ENCODE peak calls at places on chromosome 20, in eight cellular contexts. One of them, this sample, is unnamed. For H3K4me1, the result is how much of the 10 kb centered on the place peaks cover.

GRCh38 chr20:50189681-50190250 is 864 bp upstream of the CEBPB start:
- DNase-seq in HCT116: no peak
- DNase-seq in breast epithelium: peak
- DNase-seq in stomach: peak
- DNase-seq in heart left ventricle: no peak
- DNase-seq in K562: no peak
- DNase-seq in gastrocnemius medialis: no peak
- DNase-seq in A549: peak
- DNase-seq in this sample: no peak

GRCh38 chr20:881051-881820 is 34.9 kb downstream of the ANGPT4 start:
- DNase-seq in breast epithelium: no peak
- DNase-seq in A549: peak
- DNase-seq in K562: no peak
- DNase-seq in HCT116: peak
- DNase-seq in stomach: no peak
- DNase-seq in heart left ventricle: no peak
- DNase-seq in gastrocnemius medialis: no peak
- DNase-seq in this sample: no peak

GRCh38 chr20:59217162-59217561 is 53.5 kb downstream of the ZNF831 start:
- DNase-seq in stomach: no peak
- DNase-seq in gastrocnemius medialis: no peak
- DNase-seq in A549: no peak
- DNase-seq in heart left ventricle: no peak
- DNase-seq in HCT116: no peak
- DNase-seq in breast epithelium: no peak
- DNase-seq in K562: no peak
- DNase-seq in this sample: no peak

GRCh38 chr20:10177326-10177725 is 41.3 kb upstream of the SNAP25 start:
- DNase-seq in heart left ventricle: no peak
- DNase-seq in K562: no peak
- DNase-seq in breast epithelium: no peak
- DNase-seq in A549: no peak
- DNase-seq in gastrocnemius medialis: no peak
- DNase-seq in HCT116: no peak
- DNase-seq in stomach: no peak
- DNase-seq in this sample: no peak

GRCh38 chr20:59665656-59666555 is 61.6 kb downstream of the PHACTR3 start:
- DNase-seq in stomach: no peak
- DNase-seq in K562: no peak
- DNase-seq in breast epithelium: no peak
- DNase-seq in A549: no peak
- DNase-seq in heart left ventricle: no peak
- DNase-seq in gastrocnemius medialis: no peak
- DNase-seq in HCT116: no peak
- DNase-seq in this sample: no peak

GRCh38 chr20:22922987-22923386 is 112.1 kb upstream of the SSTR4 start:
- DNase-seq in heart left ventricle: no peak
- DNase-seq in A549: no peak
- DNase-seq in stomach: no peak
- DNase-seq in gastrocnemius medialis: no peak
- DNase-seq in K562: no peak
- DNase-seq in breast epithelium: no peak
- DNase-seq in HCT116: no peak
- DNase-seq in this sample: no peak

GRCh38 chr20:46963196-46963529 is 68.5 kb downstream of the EYA2 start:
- DNase-seq in A549: no peak
- DNase-seq in K562: no peak
- DNase-seq in breast epithelium: peak
- DNase-seq in heart left ventricle: no peak
- DNase-seq in HCT116: no peak
- DNase-seq in stomach: peak
- DNase-seq in gastrocnemius medialis: no peak
- DNase-seq in this sample: no peak

GRCh38 chr20:48489656-48490055 is 338.1 kb downstream of the PREX1 start:
- DNase-seq in gastrocnemius medialis: no peak
- DNase-seq in HCT116: no peak
- DNase-seq in stomach: no peak
- DNase-seq in heart left ventricle: no peak
- DNase-seq in breast epithelium: peak
- DNase-seq in K562: no peak
- DNase-seq in A549: no peak
- DNase-seq in this sample: no peak

GRCh38 chr20:59778615-59779200 is 154.7 kb downstream of the SYCP2 start:
- DNase-seq in breast epithelium: no peak
- DNase-seq in heart left ventricle: no peak
- DNase-seq in A549: no peak
- DNase-seq in K562: no peak
- DNase-seq in HCT116: no peak
- DNase-seq in gastrocnemius medialis: no peak
- DNase-seq in stomach: peak
- DNase-seq in this sample: no peak

GRCh38 chr20:48463916-48464315 is 363.9 kb downstream of the PREX1 start:
- DNase-seq in K562: no peak
- DNase-seq in stomach: no peak
- DNase-seq in A549: no peak
- DNase-seq in gastrocnemius medialis: peak
- DNase-seq in HCT116: no peak
- DNase-seq in heart left ventricle: no peak
- DNase-seq in breast epithelium: no peak
- DNase-seq in this sample: peak

GRCh38 chr20:33882481-33882880 is 71.3 kb downstream of the CHMP4B start:
- DNase-seq in K562: no peak
- DNase-seq in gastrocnemius medialis: no peak
- DNase-seq in HCT116: no peak
- DNase-seq in breast epithelium: no peak
- DNase-seq in A549: no peak
- DNase-seq in heart left ventricle: no peak
- DNase-seq in stomach: no peak
- DNase-seq in this sample: no peak

GRCh38 chr20:37755665-37756064 is 61.8 kb downstream of the CTNNBL1 start:
- DNase-seq in gastrocnemius medialis: peak
- DNase-seq in heart left ventricle: peak
- DNase-seq in K562: peak
- DNase-seq in stomach: no peak
- DNase-seq in HCT116: no peak
- DNase-seq in A549: no peak
- DNase-seq in breast epithelium: no peak
- DNase-seq in this sample: no peak

GRCh38 chr20:47348539-47349142 is 7.9 kb downstream of the ZMYND8 start:
- DNase-seq in HCT116: no peak
- DNase-seq in A549: no peak
- DNase-seq in K562: no peak
- DNase-seq in stomach: no peak
- DNase-seq in heart left ventricle: no peak
- DNase-seq in breast epithelium: no peak
- DNase-seq in gastrocnemius medialis: no peak
- DNase-seq in this sample: no peak

GRCh38 chr20:7672551-7672950 is 267.7 kb downstream of the HAO1 start:
- DNase-seq in gastrocnemius medialis: no peak
- DNase-seq in A549: no peak
- DNase-seq in breast epithelium: no peak
- DNase-seq in stomach: no peak
- DNase-seq in HCT116: no peak
- DNase-seq in heart left ventricle: no peak
- DNase-seq in K562: no peak
- DNase-seq in this sample: no peak

GRCh38 chr20:44186201-44186600 is 787 bp downstream of the JPH2 start:
- DNase-seq in K562: no peak
- DNase-seq in A549: no peak
- DNase-seq in gastrocnemius medialis: no peak
- DNase-seq in breast epithelium: peak
- DNase-seq in heart left ventricle: peak
- DNase-seq in HCT116: no peak
- DNase-seq in stomach: no peak
- DNase-seq in this sample: no peak
- H3K4me3 ChIP-seq in K562: no peak
- H3K4me3 ChIP-seq in A549: peak
- H3K4me3 ChIP-seq in gastrocnemius medialis: peak
- H3K4me3 ChIP-seq in breast epithelium: peak
- H3K4me3 ChIP-seq in heart left ventricle: peak
- H3K4me3 ChIP-seq in HCT116: no peak
- H3K4me3 ChIP-seq in stomach: peak
- H3K4me3 ChIP-seq in this sample: peak

GRCh38 chr20:61434361-61434781 is 182.3 kb downstream of the CDH4 start:
- DNase-seq in breast epithelium: no peak
- DNase-seq in heart left ventricle: no peak
- DNase-seq in stomach: no peak
- DNase-seq in gastrocnemius medialis: no peak
- DNase-seq in A549: no peak
- DNase-seq in K562: no peak
- DNase-seq in HCT116: no peak
- DNase-seq in this sample: no peak

GRCh38 chr20:61435823-61436220 is 183.8 kb downstream of the CDH4 start:
- DNase-seq in gastrocnemius medialis: no peak
- DNase-seq in heart left ventricle: no peak
- DNase-seq in HCT116: no peak
- DNase-seq in K562: no peak
- DNase-seq in stomach: no peak
- DNase-seq in breast epithelium: no peak
- DNase-seq in A549: no peak
- DNase-seq in this sample: no peak

GRCh38 chr20:61436268-61436667 is 184.2 kb downstream of the CDH4 start:
- DNase-seq in stomach: no peak
- DNase-seq in HCT116: no peak
- DNase-seq in heart left ventricle: no peak
- DNase-seq in K562: no peak
- DNase-seq in gastrocnemius medialis: no peak
- DNase-seq in A549: no peak
- DNase-seq in breast epithelium: no peak
- DNase-seq in this sample: no peak

GRCh38 chr20:61435184-61435822 is 183.2 kb downstream of the CDH4 start:
- DNase-seq in heart left ventricle: no peak
- DNase-seq in K562: no peak
- DNase-seq in breast epithelium: no peak
- DNase-seq in stomach: no peak
- DNase-seq in HCT116: no peak
- DNase-seq in gastrocnemius medialis: no peak
- DNase-seq in A549: no peak
- DNase-seq in this sample: no peak

DNA sequence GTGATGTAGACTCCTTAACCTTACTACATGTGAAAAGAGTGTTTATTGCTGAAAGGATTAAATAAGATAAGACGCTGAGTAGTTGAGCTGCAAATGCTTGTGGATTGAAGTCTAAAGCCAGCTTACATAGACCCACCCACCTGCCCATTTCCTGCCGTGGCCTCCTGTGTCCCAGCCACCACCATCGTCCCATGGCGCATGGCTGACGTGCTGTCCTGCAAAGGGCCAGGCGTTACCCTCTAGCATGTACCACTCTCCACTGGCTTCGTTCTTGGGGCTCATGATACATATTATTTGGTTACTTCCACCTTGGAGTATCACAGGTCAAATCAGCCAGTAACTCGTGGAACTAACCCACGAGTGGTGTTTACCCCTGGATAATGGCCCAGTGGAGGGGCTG is 181.8 kb downstream of the CDH4 start:
- DNase-seq in K562: no peak
- DNase-seq in A549: no peak
- DNase-seq in HCT116: no peak
- DNase-seq in heart left ventricle: no peak
- DNase-seq in gastrocnemius medialis: no peak
- DNase-seq in stomach: no peak
- DNase-seq in breast epithelium: no peak
- DNase-seq in this sample: no peak
- TF ChIP-seq POLR2A in K562: no peak
- TF ChIP-seq POLR2A in A549: no peak
- TF ChIP-seq POLR2A in HCT116: no peak
- TF ChIP-seq POLR2A in heart left ventricle: no peak
- TF ChIP-seq POLR2A in gastrocnemius medialis: no peak
- TF ChIP-seq POLR2A in stomach: no peak
- TF ChIP-seq POLR2A in breast epithelium: no peak
- TF ChIP-seq POLR2A in this sample: no peak

GRCh38 chr20:63861365-63861934 is at the start of gene ABHD16B:
- DNase-seq in breast epithelium: no peak
- DNase-seq in gastrocnemius medialis: no peak
- DNase-seq in stomach: no peak
- DNase-seq in HCT116: no peak
- DNase-seq in heart left ventricle: no peak
- DNase-seq in A549: no peak
- DNase-seq in K562: no peak
- DNase-seq in this sample: no peak

GRCh38 chr20:63857751-63858392 is 3.4 kb upstream of the ABHD16B start:
- DNase-seq in heart left ventricle: peak
- DNase-seq in A549: no peak
- DNase-seq in K562: peak
- DNase-seq in gastrocnemius medialis: no peak
- DNase-seq in breast epithelium: no peak
- DNase-seq in HCT116: no peak
- DNase-seq in stomach: no peak
- DNase-seq in this sample: no peak

GRCh38 chr20:63860325-63861051 is 810 bp upstream of the ABHD16B start:
- DNase-seq in breast epithelium: no peak
- DNase-seq in stomach: no peak
- DNase-seq in K562: no peak
- DNase-seq in HCT116: no peak
- DNase-seq in A549: no peak
- DNase-seq in gastrocnemius medialis: no peak
- DNase-seq in heart left ventricle: no peak
- DNase-seq in this sample: no peak

GRCh38 chr20:63858393-63859165 is 2.7 kb upstream of the ABHD16B start:
- DNase-seq in A549: no peak
- DNase-seq in K562: peak
- DNase-seq in HCT116: no peak
- DNase-seq in gastrocnemius medialis: no peak
- DNase-seq in heart left ventricle: peak
- DNase-seq in breast epithelium: no peak
- DNase-seq in stomach: no peak
- DNase-seq in this sample: no peak

DNA sequence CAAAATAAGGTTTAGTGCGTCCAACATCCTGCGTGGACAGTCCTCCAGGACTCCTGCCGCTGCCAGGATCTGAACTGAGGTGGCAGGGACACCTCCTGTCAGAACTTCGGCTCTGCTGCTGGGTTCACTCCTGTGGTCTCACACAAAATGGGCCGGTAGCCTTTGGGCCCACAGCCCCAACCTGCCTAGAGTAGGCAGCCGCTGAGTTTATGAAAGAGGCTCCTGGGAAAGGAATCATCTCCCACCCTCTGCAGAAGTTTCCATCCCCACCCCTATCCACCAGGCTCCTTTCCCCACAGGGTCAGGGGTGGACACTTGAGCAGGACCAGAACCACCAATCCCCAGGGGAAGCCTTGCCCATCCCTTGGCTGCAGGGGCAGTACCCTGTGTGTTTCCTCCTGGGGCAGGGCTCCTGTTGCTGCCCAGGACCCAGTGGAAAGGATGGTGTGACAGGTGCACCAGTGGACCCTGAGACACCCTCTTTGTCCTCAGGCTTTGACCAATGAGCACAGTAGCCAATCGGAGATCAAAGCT is 2.1 kb upstream of the ABHD16B start:
- DNase-seq in breast epithelium: no peak
- DNase-seq in heart left ventricle: no peak
- DNase-seq in A549: no peak
- DNase-seq in K562: no peak
- DNase-seq in gastrocnemius medialis: no peak
- DNase-seq in HCT116: no peak
- DNase-seq in stomach: no peak
- DNase-seq in this sample: no peak
- H3K4me1 ChIP-seq in breast epithelium: under half
- H3K4me1 ChIP-seq in heart left ventricle: half or more
- H3K4me1 ChIP-seq in A549: under half
- H3K4me1 ChIP-seq in K562: under half
- H3K4me1 ChIP-seq in gastrocnemius medialis: half or more
- H3K4me1 ChIP-seq in HCT116: under half
- H3K4me1 ChIP-seq in stomach: half or more
- H3K4me1 ChIP-seq in this sample: half or more

GRCh38 chr20:53914091-53914860 is 156.1 kb downstream of the BCAS1 start:
- DNase-seq in breast epithelium: no peak
- DNase-seq in HCT116: no peak
- DNase-seq in heart left ventricle: no peak
- DNase-seq in A549: no peak
- DNase-seq in gastrocnemius medialis: no peak
- DNase-seq in stomach: no peak
- DNase-seq in K562: no peak
- DNase-seq in this sample: no peak
- H3K4me3 ChIP-seq in breast epithelium: no peak
- H3K4me3 ChIP-seq in HCT116: no peak
- H3K4me3 ChIP-seq in heart left ventricle: peak
- H3K4me3 ChIP-seq in A549: no peak
- H3K4me3 ChIP-seq in gastrocnemius medialis: no peak
- H3K4me3 ChIP-seq in stomach: no peak
- H3K4me3 ChIP-seq in K562: no peak
- H3K4me3 ChIP-seq in this sample: no peak